ENCODE peak calls at places on chromosome 10, in four cellular contexts. One of them, this sample, is unnamed.

GRCh38 chr10:120387326-120387725 is 69.7 kb upstream of the PLPP4 start:
- DNase-seq in fibroblast of lung: no peak
- DNase-seq in GM06990: no peak
- DNase-seq in cortex of kidney: no peak
- DNase-seq in this sample: no peak

GRCh38 chr10:111107846-111108245 is 31.0 kb downstream of the ADRA2A start:
- DNase-seq in fibroblast of lung: no peak
- DNase-seq in GM06990: no peak
- DNase-seq in cortex of kidney: no peak
- DNase-seq in this sample: no peak

GRCh38 chr10:76884673-76885275 is 752.8 kb downstream of the KCNMA1 start:
- DNase-seq in fibroblast of lung: no peak
- DNase-seq in GM06990: no peak
- DNase-seq in cortex of kidney: no peak
- DNase-seq in this sample: no peak

GRCh38 chr10:50788951-50789904 is 49.5 kb downstream of the ASAH2B start:
- DNase-seq in fibroblast of lung: peak
- DNase-seq in GM06990: no peak
- DNase-seq in cortex of kidney: no peak
- DNase-seq in this sample: peak

GRCh38 chr10:85946713-85947326 is 419.8 kb downstream of the GRID1 start:
- DNase-seq in fibroblast of lung: no peak
- DNase-seq in GM06990: peak
- DNase-seq in cortex of kidney: no peak
- DNase-seq in this sample: peak

GRCh38 chr10:7634142-7634894 is 32.4 kb downstream of the ITIH5 start:
- DNase-seq in fibroblast of lung: no peak
- DNase-seq in GM06990: no peak
- DNase-seq in cortex of kidney: no peak
- DNase-seq in this sample: no peak

GRCh38 chr10:91250341-91250740 is 29.9 kb downstream of the PCGF5 start:
- DNase-seq in fibroblast of lung: no peak
- DNase-seq in GM06990: no peak
- DNase-seq in cortex of kidney: no peak
- DNase-seq in this sample: no peak

GRCh38 chr10:93026072-93026471 is 34.5 kb upstream of the CYP26C1 start:
- DNase-seq in fibroblast of lung: no peak
- DNase-seq in GM06990: no peak
- DNase-seq in cortex of kidney: no peak
- DNase-seq in this sample: no peak

GRCh38 chr10:68871105-68871711 is 29.9 kb upstream of the DDX50 start:
- DNase-seq in fibroblast of lung: peak
- DNase-seq in GM06990: no peak
- DNase-seq in cortex of kidney: no peak
- DNase-seq in this sample: no peak